ENCODE peak calls at places on chromosomes 6 and 20, in eight cellular contexts. W is psoas muscle, C is nephron progenitor cell, F is AG10803, B is HFF-Myc, I is OCI-LY7, D is SK-N-SH, N is fibroblast of lung. R is an unnamed sample.
A peak's percentile ranks its signal among the peaks of the same experiment; 100 is the strongest.

GRCh38 chr20:34705383-34706021 is 1.4 kb downstream of the TP53INP2 start:
- DNase-seq in W (no peak), C (no peak), F (peak; percentile 23), B (no peak), I (no peak), D (no peak), N (peak; percentile 21), R (peak; percentile 48)

GRCh38 chr20:49887828-49888340 is 27.4 kb downstream of the SPATA2 start:
- DNase-seq in W (no peak), C (no peak), F (no peak), B (no peak), I (no peak), D (no peak), N (no peak), R (no peak)

GRCh38 chr20:25022680-25023079 is 30.1 kb upstream of the APMAP start:
- DNase-seq in W (no peak), C (no peak), F (no peak), B (no peak), I (no peak), D (no peak), N (no peak), R (peak; percentile 63)

GRCh38 chr20:5504061-5504739 is 187.4 kb upstream of the PROKR2 start:
- DNase-seq in W (peak; percentile 76), C (no peak), F (peak; percentile 29), B (no peak), I (no peak), D (peak; percentile 85), N (peak; percentile 66), R (peak; percentile 6)

GRCh38 chr6:68632620-68633195 is 2.4 kb upstream of the ADGRB3 start:
- DNase-seq in W (no peak), C (no peak), F (no peak), B (no peak), I (no peak), D (no peak), N (no peak), R (no peak)

GRCh38 chr6:22413681-22414305 is 117.0 kb upstream of the PRL start:
- DNase-seq in W (no peak), C (no peak), F (peak; percentile 19), B (no peak), I (no peak), D (no peak), N (peak; percentile 56), R (no peak)

GRCh38 chr6:124535746-124536145 is 426.5 kb upstream of the RNF217 start:
- DNase-seq in W (no peak), C (peak; percentile 2), F (no peak), B (no peak), I (no peak), D (no peak), N (peak; percentile 28), R (peak; percentile 39)

GRCh38 chr6:115972679-115973078 is 88.0 kb downstream of the FRK start:
- DNase-seq in W (no peak), C (no peak), F (no peak), B (no peak), I (no peak), D (no peak), N (no peak), R (no peak)

GRCh38 chr6:155234687-155235543 is 28.9 kb upstream of the CLDN20 start:
- DNase-seq in W (no peak), C (no peak), F (peak; percentile 12), B (no peak), I (no peak), D (no peak), N (peak; percentile 28), R (no peak)

GRCh38 chr6:83883240-83883639 is 23.8 kb downstream of the CYB5R4 start:
- DNase-seq in W (no peak), C (no peak), F (no peak), B (no peak), I (no peak), D (no peak), N (no peak), R (no peak)

GRCh38 chr6:73969982-73970960 is 274.3 kb downstream of the CD109 start:
- DNase-seq in W (no peak), C (peak; percentile 8), F (peak; percentile 77), B (no peak), I (peak; percentile 45), D (peak; percentile 11), N (peak; percentile 71), R (peak; percentile 20)

GRCh38 chr6:101083533-101084172 is 202.5 kb upstream of the ASCC3 start:
- DNase-seq in W (no peak), C (no peak), F (peak; percentile 74), B (no peak), I (no peak), D (no peak), N (peak; percentile 4), R (no peak)

GRCh38 chr6:11889574-11889973 is 111.0 kb upstream of the ADTRP start:
- DNase-seq in W (no peak), C (no peak), F (peak; percentile 22), B (no peak), I (no peak), D (no peak), N (peak; percentile 51), R (no peak)

GRCh38 chr6:45375449-45375848 is 2.3 kb downstream of the SUPT3H start:
- DNase-seq in W (no peak), C (no peak), F (no peak), B (no peak), I (no peak), D (no peak), N (peak; percentile 22), R (no peak)

GRCh38 chr6:45377041-45377554 is 636 bp downstream of the SUPT3H start:
- DNase-seq in W (no peak), C (no peak), F (peak; percentile 13), B (no peak), I (peak; percentile 14), D (no peak), N (peak; percentile 31), R (no peak)

GRCh38 chr6:45378324-45378926 is 691 bp upstream of the SUPT3H start:
- DNase-seq in W (peak; percentile 65), C (no peak), F (no peak), B (no peak), I (no peak), D (peak; percentile 58), N (no peak), R (no peak)

GRCh38 chr6:45376310-45377040 is 1.3 kb downstream of the SUPT3H start:
- DNase-seq in W (no peak), C (no peak), F (peak; percentile 37), B (no peak), I (no peak), D (no peak), N (peak; percentile 26), R (no peak)

GRCh38 chr6:45377555-45378323 is at the start of gene SUPT3H:
- DNase-seq in W (peak; percentile 95), C (peak; percentile 90), F (peak; percentile 92), B (peak; percentile 69), I (peak; percentile 92), D (peak; percentile 95), N (peak; percentile 95), R (peak; percentile 93)
- TF ChIP-seq CTCF in W (peak; percentile 27), C (no peak), F (peak; percentile 36), B (peak; percentile 9), I (peak; percentile 25), D (peak; percentile 16), N (peak; percentile 19), R (no peak)

GRCh38 chr6:119331676-119332286 is 17.8 kb downstream of the MAN1A1 start:
- DNase-seq in W (no peak), C (no peak), F (no peak), B (no peak), I (no peak), D (no peak), N (no peak), R (no peak)

GRCh38 chr6:119334535-119335264 is 14.9 kb downstream of the MAN1A1 start:
- DNase-seq in W (no peak), C (no peak), F (no peak), B (no peak), I (no peak), D (no peak), N (no peak), R (no peak)

GRCh38 chr6:119330520-119330919 is 19.0 kb downstream of the MAN1A1 start:
- DNase-seq in W (no peak), C (no peak), F (no peak), B (no peak), I (peak; percentile 28), D (no peak), N (no peak), R (no peak)

GRCh38 chr6:119333063-119333609 is 16.4 kb downstream of the MAN1A1 start:
- DNase-seq in W (no peak), C (no peak), F (no peak), B (no peak), I (no peak), D (no peak), N (no peak), R (no peak)

DNA sequence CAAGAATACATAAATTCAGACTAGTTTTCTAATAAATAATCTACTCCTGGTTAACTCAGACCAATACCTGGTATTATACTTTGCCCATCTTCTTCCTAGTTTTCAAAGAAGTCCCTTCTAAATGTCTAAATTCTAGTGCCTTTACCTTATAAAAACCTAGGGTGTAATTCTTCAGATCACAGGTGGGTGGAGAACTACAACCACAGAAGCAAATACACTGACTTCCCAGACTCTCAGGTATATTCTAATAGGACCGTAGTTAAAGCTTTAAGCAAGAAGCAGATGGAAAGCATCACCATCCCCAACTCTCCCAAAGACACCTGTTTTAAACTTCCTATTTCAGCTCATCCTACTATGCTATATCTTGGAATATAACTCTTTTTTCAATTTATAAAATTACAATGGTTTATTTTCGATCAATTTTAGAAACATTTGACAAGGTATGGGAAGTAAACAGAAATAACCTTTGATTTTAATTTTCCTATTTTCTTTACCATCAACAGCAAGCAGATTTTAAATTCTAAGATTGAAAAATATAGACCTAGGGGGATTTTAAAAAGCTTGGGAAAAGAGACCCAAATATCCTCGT is 15.8 kb downstream of the MAN1A1 start:
- DNase-seq in W (no peak), C (no peak), F (no peak), B (no peak), I (peak; percentile 51), D (peak; percentile 22), N (no peak), R (no peak)
- TF ChIP-seq CTCF in W (no peak), C (peak; percentile 46), F (peak; percentile 30), B (no peak), I (peak; percentile 81), D (peak; percentile 45), N (peak; percentile 11), R (no peak)

DNA sequence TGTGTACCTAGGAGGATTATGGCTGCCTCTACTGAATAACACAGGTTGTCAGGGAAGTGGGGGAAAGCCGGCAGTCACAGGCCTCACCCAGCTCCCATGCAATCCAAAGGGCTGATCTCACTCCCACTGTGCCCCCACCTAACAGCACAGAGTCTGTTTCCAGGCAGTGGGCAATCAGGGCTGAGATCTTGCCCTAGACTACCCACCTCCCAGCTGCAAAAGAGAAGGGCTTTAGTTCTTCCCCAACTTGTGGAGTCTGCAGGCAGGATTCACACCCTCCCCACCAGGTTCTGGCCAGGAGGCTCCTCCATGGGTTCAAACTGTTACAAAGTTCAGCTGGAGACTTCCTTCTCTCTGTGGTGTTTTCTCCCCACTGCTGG is 66.0 kb upstream of the OLIG3 start:
- DNase-seq in W (no peak), C (no peak), F (no peak), B (no peak), I (no peak), D (no peak), N (no peak), R (no peak)
- TF ChIP-seq CTCF in W (no peak), C (no peak), F (no peak), B (no peak), I (no peak), D (no peak), N (no peak), R (no peak)

DNA sequence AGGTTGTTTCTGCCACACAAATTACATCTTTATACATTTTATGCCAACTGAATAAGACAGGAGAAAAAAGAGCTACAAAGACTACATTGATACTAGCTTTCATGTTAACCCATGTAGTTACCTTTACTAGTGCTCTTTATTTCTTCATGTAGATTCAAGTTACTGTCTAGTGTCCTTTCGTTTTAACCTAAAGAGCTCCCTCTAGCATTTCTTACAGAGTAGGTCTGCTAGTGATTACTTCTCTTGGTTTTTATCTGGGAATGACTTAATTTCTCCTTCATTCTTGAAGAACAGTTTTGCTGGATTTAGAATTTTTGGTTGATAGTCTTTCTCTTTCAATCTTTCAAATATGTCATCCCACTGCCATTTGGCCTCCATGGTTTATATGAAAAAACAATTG is 21.2 kb upstream of the NOP56 start:
- DNase-seq in W (no peak), C (no peak), F (no peak), B (no peak), I (no peak), D (no peak), N (peak; percentile 12), R (no peak)
- TF ChIP-seq CTCF in W (no peak), C (no peak), F (no peak), B (no peak), I (peak; percentile 40), D (no peak), N (no peak), R (no peak)

R was measured in Calu3.